ENCODE peak calls at places on chromosomes 3 and 15, in eight cellular contexts. H is fibroblast of the aortic adventitia, S is lung, Z is IMR-90, E is GM12865, K is mammary epithelial cell, Y is endothelial cell of umbilical vein, W is kidney. T is an unnamed sample.

GRCh38 chr15:35181538-35181937 is 96.4 kb upstream of the NANOGP8 start:
- DNase-seq in H (peak; percentile 16), S (no peak), Z (peak; percentile 63), E (peak; percentile 25), K (peak; percentile 11), Y (peak; percentile 50), W (no peak), T (no peak)

GRCh38 chr3:100260081-100260684 is 609 bp upstream of the TBC1D23 start:
- DNase-seq in H (peak; percentile 83), S (peak; percentile 42), Z (peak; percentile 51), E (peak; percentile 27), K (peak; percentile 24), Y (no peak), W (peak; percentile 77), T (no peak)

GRCh38 chr3:53833053-53833645 is 13.1 kb downstream of the CHDH start:
- DNase-seq in H (no peak), S (no peak), Z (no peak), E (no peak), K (no peak), Y (no peak), W (no peak), T (no peak)

GRCh38 chr3:157776822-157777221 is 273.6 kb upstream of the VEPH1 start:
- DNase-seq in H (no peak), S (no peak), Z (no peak), E (no peak), K (no peak), Y (no peak), W (no peak), T (no peak)

GRCh38 chr3:154758109-154758868 is 321.8 kb upstream of the MME start:
- DNase-seq in H (peak; percentile 70), S (no peak), Z (peak; percentile 70), E (no peak), K (peak; percentile 10), Y (peak; percentile 11), W (no peak), T (peak; percentile 19)

GRCh38 chr15:85582076-85582718 is 201.8 kb downstream of the AKAP13 start:
- DNase-seq in H (peak; percentile 81), S (no peak), Z (peak; percentile 24), E (peak; percentile 55), K (no peak), Y (peak; percentile 80), W (no peak), T (no peak)

GRCh38 chr15:52331490-52332240 is 36.1 kb upstream of the MYO5C start:
- DNase-seq in H (peak; percentile 72), S (no peak), Z (peak; percentile 54), E (peak; percentile 90), K (peak; percentile 75), Y (peak; percentile 68), W (no peak), T (no peak)

GRCh38 chr3:182364323-182364722 is 429.0 kb upstream of the ATP11B start:
- DNase-seq in H (no peak), S (no peak), Z (no peak), E (no peak), K (no peak), Y (no peak), W (no peak), T (no peak)

GRCh38 chr3:132083583-132084372 is 49.0 kb upstream of the CPNE4 start:
- DNase-seq in H (peak; percentile 72), S (no peak), Z (no peak), E (no peak), K (peak; percentile 71), Y (peak; percentile 62), W (no peak), T (no peak)

GRCh38 chr3:132090921-132091320 is 56.1 kb upstream of the CPNE4 start:
- DNase-seq in H (peak; percentile 4), S (no peak), Z (peak; percentile 1), E (no peak), K (no peak), Y (no peak), W (no peak), T (no peak)

GRCh38 chr3:132087356-132087755 is 52.5 kb upstream of the CPNE4 start:
- DNase-seq in H (no peak), S (no peak), Z (no peak), E (no peak), K (no peak), Y (no peak), W (no peak), T (no peak)

GRCh38 chr3:132084982-132085381 is 50.2 kb upstream of the CPNE4 start:
- DNase-seq in H (no peak), S (no peak), Z (no peak), E (no peak), K (no peak), Y (no peak), W (no peak), T (no peak)

GRCh38 chr3:132088291-132088690 is 53.5 kb upstream of the CPNE4 start:
- DNase-seq in H (no peak), S (no peak), Z (no peak), E (no peak), K (no peak), Y (no peak), W (no peak), T (no peak)
- H3K4me3 ChIP-seq in H (no peak overlapping the region), S (no peak overlapping the region), Z (no peak overlapping the region), E (no peak overlapping the region), K (no peak overlapping the region), Y (no peak overlapping the region), W (no peak overlapping the region), T (no peak overlapping the region)

GRCh38 chr3:137767146-137768020 is 3.3 kb downstream of the SOX14 start:
- DNase-seq in H (no peak), S (no peak), Z (no peak), E (no peak), K (no peak), Y (no peak), W (peak; percentile 50), T (no peak)

GRCh38 chr3:137765310-137766033 is 1.4 kb downstream of the SOX14 start:
- DNase-seq in H (no peak), S (no peak), Z (no peak), E (no peak), K (no peak), Y (no peak), W (peak; percentile 66), T (no peak)

GRCh38 chr3:137764563-137765309 is 621 bp downstream of the SOX14 start:
- DNase-seq in H (no peak), S (no peak), Z (no peak), E (no peak), K (no peak), Y (no peak), W (peak; percentile 64), T (no peak)

GRCh38 chr3:137768021-137768360 is 3.9 kb downstream of the SOX14 start:
- DNase-seq in H (no peak), S (no peak), Z (no peak), E (no peak), K (no peak), Y (no peak), W (no peak), T (no peak)

DNA sequence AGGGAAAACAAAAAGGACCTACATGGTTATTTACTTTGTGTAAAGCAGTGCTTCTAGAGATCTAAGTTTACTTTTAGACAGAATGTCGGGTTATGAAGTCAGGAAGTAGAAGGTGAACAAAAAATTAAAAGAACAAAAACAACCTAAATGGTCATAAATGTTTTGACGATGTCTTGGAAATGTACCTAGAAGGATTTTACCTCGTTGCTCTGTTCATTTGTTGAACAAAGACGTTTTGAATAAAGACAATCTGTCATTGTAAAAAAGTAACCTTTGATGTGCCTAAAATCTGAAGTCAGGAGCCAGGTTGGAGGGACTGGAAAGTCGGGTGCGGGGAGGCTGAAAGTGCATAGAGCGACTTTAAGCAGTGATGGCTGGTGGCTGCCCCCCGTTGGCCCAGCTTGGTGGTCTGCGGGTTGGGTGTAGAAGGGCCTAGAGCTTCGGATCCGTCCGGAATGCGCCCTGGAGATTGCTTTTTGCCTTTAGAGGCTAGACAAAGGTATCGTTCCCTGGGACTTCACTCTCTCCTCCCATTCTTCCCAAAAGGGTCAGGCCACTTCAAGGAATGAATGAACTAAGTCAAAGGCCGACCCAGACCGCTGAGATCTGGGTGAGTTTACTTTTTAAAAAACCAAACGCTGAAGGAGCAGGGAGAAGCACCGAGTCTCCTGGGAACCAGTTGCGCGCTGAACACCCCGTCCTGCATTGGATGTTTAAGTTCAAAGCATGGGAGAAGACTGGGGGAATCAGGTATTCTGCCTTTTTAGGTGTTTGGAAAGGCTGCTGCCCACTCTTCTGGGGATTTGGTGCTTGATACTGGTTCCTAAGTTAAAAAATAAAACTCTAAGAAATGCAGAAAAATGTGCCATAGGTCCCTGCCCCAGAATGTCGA is 2.2 kb downstream of the SOX14 start:
- DNase-seq in H (no peak), S (no peak), Z (no peak), E (no peak), K (no peak), Y (no peak), W (no peak), T (no peak)
- TF ChIP-seq CTCF in H (no peak), S (no peak), Z (no peak), E (no peak), K (no peak), Y (no peak), W (no peak), T (no peak)

GRCh38 chr15:76064375-76064774 is 4.6 kb downstream of the TMEM266 start:
- DNase-seq in H (no peak), S (no peak), Z (no peak), E (no peak), K (no peak), Y (no peak), W (no peak), T (no peak)

GRCh38 chr15:76062282-76062681 is 2.5 kb downstream of the TMEM266 start:
- DNase-seq in H (no peak), S (no peak), Z (peak; percentile 32), E (no peak), K (peak; percentile 24), Y (no peak), W (no peak), T (no peak)

GRCh38 chr15:76065267-76065666 is 5.5 kb downstream of the TMEM266 start:
- DNase-seq in H (no peak), S (no peak), Z (no peak), E (no peak), K (no peak), Y (no peak), W (no peak), T (no peak)

GRCh38 chr15:76061700-76062099 is 1.9 kb downstream of the TMEM266 start:
- DNase-seq in H (no peak), S (no peak), Z (no peak), E (no peak), K (no peak), Y (no peak), W (no peak), T (no peak)

DNA sequence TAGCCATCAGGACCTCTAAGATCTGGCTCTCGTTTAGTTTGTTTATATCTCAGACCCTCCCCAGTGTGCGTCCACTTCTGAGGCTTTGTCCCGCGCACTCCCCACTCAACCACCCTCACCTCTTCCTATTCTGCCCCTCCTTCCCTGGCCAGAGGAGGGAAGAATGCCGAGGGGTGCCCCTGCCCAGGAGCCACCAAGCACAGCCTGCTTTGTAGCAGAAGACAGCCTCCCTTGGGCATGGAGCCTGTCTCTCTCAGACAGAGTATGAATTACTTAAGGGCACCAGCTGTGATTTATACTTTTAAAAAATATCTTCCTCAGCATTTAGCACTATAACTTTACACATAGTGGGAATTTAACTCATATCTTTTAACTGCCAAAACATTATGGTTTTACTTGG is 6.0 kb downstream of the TMEM266 start:
- DNase-seq in H (no peak), S (no peak), Z (no peak), E (no peak), K (no peak), Y (no peak), W (no peak), T (no peak)
- H3K4me3 ChIP-seq in H (no peak overlapping the region), S (no peak overlapping the region), Z (no peak overlapping the region), E (no peak overlapping the region), K (no peak overlapping the region), Y (no peak overlapping the region), W (no peak overlapping the region), T (no peak overlapping the region)

GRCh38 chr3:84962460-84962859 is 3.7 kb downstream of the CADM2 start:
- DNase-seq in H (no peak), S (no peak), Z (no peak), E (no peak), K (no peak), Y (no peak), W (no peak), T (no peak)

GRCh38 chr3:84963137-84963536 is 4.3 kb downstream of the CADM2 start:
- DNase-seq in H (no peak), S (no peak), Z (no peak), E (no peak), K (no peak), Y (no peak), W (no peak), T (no peak)

GRCh38 chr3:84961492-84962255 is 2.9 kb downstream of the CADM2 start:
- DNase-seq in H (no peak), S (no peak), Z (no peak), E (no peak), K (no peak), Y (no peak), W (peak; percentile 41), T (no peak)

GRCh38 chr3:84967767-84968581 is 9.2 kb downstream of the CADM2 start:
- DNase-seq in H (no peak), S (no peak), Z (no peak), E (no peak), K (no peak), Y (no peak), W (no peak), T (no peak)

DNA sequence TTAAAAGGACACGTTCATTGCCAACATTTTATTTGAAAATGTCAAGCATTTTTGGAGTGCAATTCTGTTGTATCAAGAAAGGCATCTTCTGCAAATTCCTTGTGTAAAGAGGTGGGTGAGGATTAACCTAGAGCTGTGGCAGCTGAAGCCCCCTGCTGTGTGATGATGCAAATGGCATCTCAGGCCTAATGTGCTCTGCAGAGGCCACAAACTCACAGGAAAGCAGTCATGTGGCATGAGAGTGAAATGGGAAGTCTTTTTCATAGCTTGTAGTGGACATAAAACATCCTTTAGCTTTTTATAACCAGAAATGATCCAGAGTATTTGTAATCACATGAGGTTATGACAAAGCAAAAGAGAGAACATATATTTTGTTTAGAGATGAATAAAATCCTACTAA is 6.4 kb downstream of the CADM2 start:
- DNase-seq in H (no peak), S (no peak), Z (no peak), E (no peak), K (no peak), Y (no peak), W (no peak), T (no peak)
- TF ChIP-seq CTCF in H (no peak), S (no peak), Z (no peak), E (no peak), K (no peak), Y (no peak), W (no peak), T (no peak)